ENCODE peak calls at places on chromosomes 12 and 14, in seven cellular contexts. M is NCI-H1436 treated with DMSO at 0.1 percent for 48 hours, D is left colon, P is endothelial cell of umbilical vein, T is GM03348, O is DMS153, Q is heart right ventricle. F is an unnamed sample.

GRCh38 chr12:26768611-26769603 is 64.1 kb downstream of the ITPR2 start:
- DNase-seq in T (no peak), Q (no peak), M (no peak), D (no peak), P (no peak), O (peak; percentile 45), F (no peak)

GRCh38 chr12:42790761-42791151 is 201.2 kb upstream of the PRICKLE1 start:
- DNase-seq in M (no peak), D (no peak), Q (no peak), O (no peak), T (peak; percentile 20), P (peak; percentile 96), F (no peak)

GRCh38 chr14:94470311-94470710 is 5.7 kb downstream of the SERPINA9 start:
- DNase-seq in D (no peak), O (no peak), T (no peak), Q (no peak), M (no peak), P (no peak), F (no peak)

GRCh38 chr14:54974773-54975414 is 52.0 kb downstream of the WDHD1 start:
- DNase-seq in O (no peak), M (no peak), Q (no peak), D (no peak), T (no peak), P (no peak), F (no peak)

GRCh38 chr14:91185721-91186120 is 58.8 kb downstream of the GPR68 start:
- DNase-seq in O (no peak), D (no peak), T (peak; percentile 61), M (no peak), P (no peak), Q (no peak), F (no peak)

GRCh38 chr14:20873370-20874177 is 17.6 kb upstream of the RNASE3 start:
- DNase-seq in O (no peak), D (peak; percentile 81), M (no peak), T (peak; percentile 82), Q (peak; percentile 88), P (peak; percentile 73), F (peak; percentile 53)

GRCh38 chr14:102471921-102472814 is 37.4 kb downstream of the ANKRD9 start:
- DNase-seq in P (no peak), D (no peak), M (no peak), T (no peak), O (no peak), Q (no peak), F (no peak)

GRCh38 chr12:99024191-99024590 is 379.1 kb downstream of the APAF1 start:
- DNase-seq in T (no peak), M (no peak), D (no peak), P (no peak), O (no peak), Q (no peak), F (no peak)

GRCh38 chr12:51393676-51394545 is 2.7 kb upstream of the GALNT6 start:
- DNase-seq in P (peak; percentile 85), M (no peak), T (peak; percentile 86), O (no peak), D (peak; percentile 23), Q (no peak), F (peak; percentile 23)

GRCh38 chr14:85316701-85317100 is 213.2 kb upstream of the FLRT2 start:
- DNase-seq in P (no peak), O (no peak), Q (no peak), T (no peak), M (no peak), D (no peak), F (no peak)

GRCh38 chr14:50099335-50099734 is 17.0 kb downstream of the VCPKMT start:
- DNase-seq in M (no peak), T (no peak), P (no peak), Q (no peak), O (no peak), D (no peak), F (no peak)

GRCh38 chr14:82153689-82154088 is 620.0 kb upstream of the SEL1L start:
- DNase-seq in Q (no peak), M (no peak), T (no peak), O (no peak), D (no peak), P (no peak), F (no peak)

GRCh38 chr14:58864751-58865519 is 227.2 kb downstream of the DACT1 start:
- DNase-seq in T (peak; percentile 36), M (no peak), Q (no peak), D (no peak), O (no peak), P (no peak), F (no peak)

GRCh38 chr14:93200553-93200952 is 6.3 kb downstream of the GON7 start:
- DNase-seq in T (no peak), P (no peak), Q (no peak), D (no peak), O (no peak), M (no peak), F (no peak)

GRCh38 chr12:32671930-32672785 is 6.9 kb upstream of the DNM1L start:
- DNase-seq in Q (no peak), P (peak; percentile 85), D (peak; percentile 31), M (peak; percentile 59), T (peak; percentile 85), O (peak; percentile 52), F (no peak)

F was measured in naive thymus-derived CD4-positive, alpha-beta T cell.